ENCODE peak calls at places on chromosomes 4 and X, in ten cellular contexts. S, N, V, M, G, R, A, Y, T and X are unnamed samples.

GRCh38 chrX:10676239-10676971 is 56.0 kb upstream of the MID1 start:
- DNase-seq in S (no peak), Y (no peak), T (no peak), M (no peak), N (no peak), R (no peak), G (no peak), A (no peak), V (peak), X (no peak)

GRCh38 chrX:18448416-18448815 is 23.0 kb downstream of the CDKL5 start:
- DNase-seq in S (no peak), A (no peak), R (no peak), G (peak), M (no peak), T (no peak), V (no peak), N (no peak), Y (no peak), X (no peak)

GRCh38 chrX:35166023-35166422 is 223.4 kb downstream of the FAM47B start:
- DNase-seq in N (no peak), A (no peak), R (no peak), V (no peak), S (no peak), Y (no peak), T (no peak), G (no peak), M (no peak), X (no peak)

GRCh38 chrX:17459008-17459407 is 84.0 kb downstream of the NHS start:
- DNase-seq in V (no peak), Y (no peak), S (no peak), M (no peak), T (no peak), G (peak), A (no peak), R (no peak), N (no peak), X (no peak)

GRCh38 chrX:20361081-20361889 is 94.6 kb upstream of the RPS6KA3 start:
- DNase-seq in V (no peak), M (no peak), R (no peak), A (no peak), Y (no peak), N (no peak), T (no peak), S (no peak), G (peak), X (no peak)

GRCh38 chrX:119505945-119506344 is 37.7 kb downstream of the SLC25A5 start:
- DNase-seq in G (no peak), T (no peak), Y (no peak), A (no peak), S (no peak), M (peak), R (peak), V (no peak), N (no peak), X (no peak)

GRCh38 chrX:129593137-129593536 is 53.1 kb downstream of the OCRL start:
- DNase-seq in R (no peak), S (no peak), N (no peak), M (no peak), T (no peak), G (no peak), Y (no peak), A (no peak), V (no peak), X (no peak)

GRCh38 chr4:108175966-108176365 is 7.2 kb upstream of the LEF1 start:
- DNase-seq in N (no peak), M (no peak), R (no peak), V (no peak), G (no peak), T (no peak), A (no peak), Y (no peak), S (no peak), X (no peak)

GRCh38 chr4:169677150-169677732 is 56.9 kb downstream of the CLCN3 start:
- DNase-seq in S (no peak), R (no peak), T (no peak), A (no peak), V (no peak), N (no peak), G (no peak), M (no peak), Y (no peak), X (no peak)

GRCh38 chr4:56937262-56937661 is 29.6 kb downstream of the REST start:
- DNase-seq in S (peak), N (no peak), A (no peak), R (no peak), M (no peak), T (no peak), Y (peak), G (peak), V (no peak), X (no peak)

GRCh38 chrX:68571292-68572256 is 72.7 kb downstream of the YIPF6 start:
- DNase-seq in T (peak), N (no peak), S (peak), Y (peak), M (no peak), G (peak), A (peak), V (no peak), R (no peak), X (peak)

GRCh38 chr4:119031218-119031617 is 104.4 kb upstream of the MYOZ2 start:
- DNase-seq in N (no peak), S (no peak), T (no peak), A (no peak), V (no peak), Y (no peak), M (no peak), R (no peak), G (no peak), X (no peak)

GRCh38 chrX:55119271-55119670 is 30.5 kb downstream of the PAGE2 start:
- DNase-seq in G (no peak), S (no peak), Y (no peak), R (no peak), T (no peak), A (no peak), M (no peak), V (no peak), N (no peak), X (no peak)

GRCh38 chrX:120570201-120570600 is 9.4 kb upstream of the CUL4B start:
- DNase-seq in Y (no peak), N (no peak), S (no peak), A (no peak), G (no peak), V (no peak), T (no peak), R (no peak), M (no peak), X (no peak)

GRCh38 chr4:76251448-76252270 is at the start of gene FAM47E:
- DNase-seq in V (peak), G (peak), A (no peak), N (peak), R (peak), Y (no peak), S (peak), T (peak), M (peak), X (peak)